ENCODE peak calls at places on chromosomes 16 and 17, in five cellular contexts. R, Y, D, L and A are unnamed samples.

GRCh38 chr17:64022631-64023063 is 2.2 kb upstream of the ICAM2 start:
- DNase-seq in R (no peak), Y (no peak), D (peak; percentile 59), L (no peak), A (no peak)

GRCh38 chr17:73749337-73749807 is 105.1 kb upstream of the SDK2 start:
- DNase-seq in R (no peak), Y (no peak), D (no peak), L (no peak), A (no peak)

GRCh38 chr16:12798171-12798570 is 5.5 kb downstream of the CPPED1 start:
- DNase-seq in R (no peak), Y (no peak), D (no peak), L (no peak), A (no peak)

GRCh38 chr16:86709902-86710601 is 131.7 kb downstream of the FOXL1 start:
- DNase-seq in R (no peak), Y (no peak), D (no peak), L (no peak), A (no peak)

GRCh38 chr17:77449908-77450741 is 309.4 kb downstream of the SEC14L1 start:
- DNase-seq in R (peak; percentile 78), Y (peak; percentile 73), D (peak; percentile 83), L (peak; percentile 67), A (no peak)

GRCh38 chr17:78759203-78759968 is 22.7 kb downstream of the CYTH1 start:
- DNase-seq in R (peak; percentile 63), Y (peak; percentile 58), D (no peak), L (peak; percentile 85), A (no peak)

GRCh38 chr16:85352221-85352620 is 239.9 kb upstream of the CIBAR2 start:
- DNase-seq in R (no peak), Y (no peak), D (no peak), L (no peak), A (no peak)

GRCh38 chr16:8905168-8905762 is 23.1 kb downstream of the LITAFD start:
- DNase-seq in R (no peak), Y (no peak), D (no peak), L (no peak), A (no peak)

GRCh38 chr16:12239953-12240485 is 263.5 kb downstream of the SNX29 start:
- DNase-seq in R (no peak), Y (no peak), D (no peak), L (no peak), A (no peak)

GRCh38 chr16:74094962-74095361 is 201.7 kb upstream of the PSMD7 start:
- DNase-seq in R (no peak), Y (no peak), D (no peak), L (no peak), A (no peak)

GRCh38 chr17:1372618-1373017 is 27.4 kb downstream of the YWHAE start:
- DNase-seq in R (no peak), Y (no peak), D (no peak), L (no peak), A (no peak)

GRCh38 chr17:39568710-39569109 is 39.0 kb downstream of the NEUROD2 start:
- DNase-seq in R (no peak), Y (peak; percentile 33), D (no peak), L (no peak), A (no peak)

GRCh38 chr16:9469512-9469911 is 378.1 kb downstream of the HAPSTR1 start:
- DNase-seq in R (no peak), Y (no peak), D (no peak), L (no peak), A (no peak)

GRCh38 chr16:4795181-4795827 is at the start of gene SMIM22:
- DNase-seq in R (peak; percentile 88), Y (no peak), D (no peak), L (peak; percentile 90), A (peak; percentile 61)

GRCh38 chr17:59366040-59366757 is 34.7 kb downstream of the YPEL2 start:
- DNase-seq in R (no peak), Y (no peak), D (no peak), L (peak; percentile 48), A (no peak)

GRCh38 chr16:54237-54581 is 581 bp downstream of the SNRNP25 start:
- DNase-seq in R (no peak), Y (no peak), D (no peak), L (no peak), A (no peak)

GRCh38 chr17:9350083-9350482 is 225.5 kb downstream of the STX8 start:
- DNase-seq in R (no peak), Y (no peak), D (no peak), L (no peak), A (no peak)

GRCh38 chr17:37710344-37710886 is 34.4 kb downstream of the HNF1B start:
- DNase-seq in R (peak; percentile 90), Y (peak; percentile 85), D (no peak), L (peak; percentile 99), A (peak; percentile 80)

GRCh38 chr17:57722704-57723043 is 22.4 kb downstream of the CCDC182 start:
- DNase-seq in R (no peak), Y (no peak), D (no peak), L (no peak), A (no peak)

GRCh38 chr16:3774156-3774767 is 56.9 kb upstream of the TRAP1 start:
- DNase-seq in R (no peak), Y (no peak), D (no peak), L (no peak), A (no peak)

GRCh38 chr17:55134486-55135157 is 130.1 kb upstream of the HLF start:
- DNase-seq in R (no peak), Y (no peak), D (no peak), L (no peak), A (no peak)

GRCh38 chr16:78584991-78585390 is 485.5 kb downstream of the WWOX start:
- DNase-seq in R (no peak), Y (no peak), D (no peak), L (no peak), A (no peak)

GRCh38 chr16:29198731-29199521 is 207.6 kb downstream of the NPIPB11 start:
- DNase-seq in R (peak; percentile 18), Y (no peak), D (peak; percentile 62), L (no peak), A (no peak)

GRCh38 chr16:20899503-20900298 is 457 bp downstream of the DCUN1D3 start:
- DNase-seq in R (peak; percentile 64), Y (no peak), D (no peak), L (no peak), A (no peak)

GRCh38 chr17:29958947-29959657 is 17.7 kb downstream of the EFCAB5 start:
- DNase-seq in R (no peak), Y (no peak), D (no peak), L (no peak), A (no peak)

GRCh38 chr17:56497132-56497531 is 96.4 kb upstream of the NOG start:
- DNase-seq in R (no peak), Y (no peak), D (no peak), L (no peak), A (no peak)

GRCh38 chr17:72604518-72604917 is 483.7 kb downstream of the SOX9 start:
- DNase-seq in R (no peak), Y (no peak), D (no peak), L (no peak), A (no peak)

GRCh38 chr17:50956750-50957523 is 90.8 kb upstream of the TOB1 start:
- DNase-seq in R (peak; percentile 72), Y (peak; percentile 56), D (no peak), L (peak; percentile 69), A (peak; percentile 58)

GRCh38 chr17:64262422-64263260 is at the start of gene TEX2:
- DNase-seq in R (peak; percentile 77), Y (peak; percentile 54), D (peak; percentile 79), L (peak; percentile 81), A (peak; percentile 66)

GRCh38 chr16:56945847-56946527 is 14.0 kb downstream of the HERPUD1 start:
- DNase-seq in R (no peak), Y (no peak), D (no peak), L (no peak), A (no peak)

GRCh38 chr17:13940858-13941665 is 128.2 kb upstream of the COX10 start:
- DNase-seq in R (no peak), Y (no peak), D (no peak), L (no peak), A (no peak)
- TF ChIP-seq CTCF in R (no peak), Y (no peak), D (no peak), L (no peak), A (no peak)

GRCh38 chr16:52521570-52521969 is 25.4 kb downstream of the TOX3 start:
- DNase-seq in R (no peak), Y (no peak), D (no peak), L (no peak), A (no peak)

GRCh38 chr16:52529226-52529625 is 17.7 kb downstream of the TOX3 start:
- DNase-seq in R (no peak), Y (no peak), D (no peak), L (no peak), A (no peak)

GRCh38 chr16:52526429-52526828 is 20.5 kb downstream of the TOX3 start:
- DNase-seq in R (no peak), Y (no peak), D (no peak), L (no peak), A (no peak)

GRCh38 chr16:52528393-52529080 is 18.4 kb downstream of the TOX3 start:
- DNase-seq in R (no peak), Y (no peak), D (no peak), L (peak; percentile 86), A (peak; percentile 79)

GRCh38 chr16:52526830-52527229 is 20.1 kb downstream of the TOX3 start:
- DNase-seq in R (no peak), Y (no peak), D (no peak), L (no peak), A (no peak)
- H3K4me3 ChIP-seq in R (no peak overlapping the region), Y (no peak overlapping the region), D (no peak overlapping the region), L (no peak overlapping the region), A (no peak overlapping the region)

GRCh38 chr16:64648282-64648681 is 473.6 kb downstream of the CDH11 start:
- DNase-seq in R (no peak), Y (no peak), D (no peak), L (no peak), A (no peak)
- H3K9me3 ChIP-seq in R (no peaks in the 10 kb centered on the region), Y (no peaks in the 10 kb centered on the region), D (no peaks in the 10 kb centered on the region), L (no peaks in the 10 kb centered on the region), A (no peaks in the 10 kb centered on the region)

DNA sequence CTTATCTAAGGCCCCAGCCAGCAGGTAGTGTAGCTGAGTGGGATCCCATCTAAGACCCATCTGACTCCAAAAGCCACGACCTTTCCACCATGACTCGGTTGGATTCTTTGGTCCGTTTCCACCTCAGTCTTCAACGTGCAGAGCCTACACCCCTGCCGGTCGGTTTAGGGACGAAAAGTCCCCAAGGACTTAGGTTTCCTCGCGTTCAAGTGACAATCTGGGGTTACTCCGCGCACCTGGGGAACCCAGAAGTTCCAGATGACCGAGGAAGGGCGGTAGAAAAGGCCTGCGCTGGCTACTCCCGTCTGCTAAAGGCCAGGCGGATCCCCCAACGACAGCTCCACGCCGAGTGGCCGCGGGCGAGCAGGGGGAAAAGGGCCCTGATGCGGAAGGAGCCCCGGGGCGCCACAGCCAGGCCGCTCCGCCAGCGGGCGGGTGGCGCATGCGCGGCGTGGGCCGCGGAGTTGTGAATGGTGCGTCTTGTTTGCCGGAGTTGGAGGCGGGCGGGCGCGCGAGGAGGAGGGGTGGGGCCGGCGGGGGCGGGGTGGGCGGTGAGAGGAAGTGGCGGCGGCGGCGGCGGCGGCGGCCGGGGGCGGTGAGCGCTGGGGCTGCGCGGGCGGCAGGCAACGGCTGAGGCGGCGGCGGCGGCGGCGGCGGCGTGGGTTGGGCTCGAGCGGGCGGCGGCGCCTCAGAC is at the start of gene CBFB:
- DNase-seq in R (peak; percentile 95), Y (peak; percentile 90), D (peak; percentile 95), L (peak; percentile 93), A (peak; percentile 92)
- TF ChIP-seq CTCF in R (no peak), Y (peak; percentile 40), D (no peak), L (no peak), A (no peak)